ENCODE peak calls at places on chromosomes 4 and X, in ten cellular contexts. Y, F, I, M, U, O, E, J, Q and N are unnamed samples.

GRCh38 chr4:114180481-114180880 is 201.0 kb upstream of the ARSJ start:
- DNase-seq in Y (peak; percentile 7), F (peak; percentile 33), I (no peak), M (peak; percentile 21), U (peak; percentile 33), O (no peak), E (peak; percentile 70), J (no peak), Q (no peak), N (no peak)

GRCh38 chr4:88283661-88284377 is 542 bp downstream of the PPM1K start:
- DNase-seq in Y (peak; percentile 25), F (peak; percentile 63), I (peak; percentile 84), M (peak; percentile 71), U (peak; percentile 42), O (peak; percentile 75), E (peak; percentile 48), J (peak; percentile 82), Q (peak; percentile 73), N (peak; percentile 69)

GRCh38 chr4:171847751-171848150 is 34.5 kb downstream of the GALNTL6 start:
- DNase-seq in Y (no peak), F (no peak), I (no peak), M (no peak), U (no peak), O (no peak), E (peak; percentile 3), J (no peak), Q (no peak), N (no peak)

GRCh38 chr4:131013226-131013625 is 1917.3 kb downstream of the C4orf33 start:
- DNase-seq in Y (no peak), F (no peak), I (no peak), M (no peak), U (no peak), O (no peak), E (no peak), J (no peak), Q (no peak), N (no peak)

GRCh38 chr4:76148142-76148849 is at the start of gene NUP54:
- DNase-seq in Y (peak; percentile 85), F (peak; percentile 91), I (peak; percentile 97), M (peak; percentile 94), U (peak; percentile 87), O (peak; percentile 95), E (peak; percentile 92), J (peak; percentile 96), Q (peak; percentile 95), N (peak; percentile 93)

GRCh38 chr4:53919605-53920004 is 144.8 kb downstream of the CHIC2 start:
- DNase-seq in Y (no peak), F (no peak), I (peak; percentile 72), M (no peak), U (no peak), O (no peak), E (no peak), J (no peak), Q (no peak), N (no peak)

GRCh38 chr4:99808260-99808857 is 8.3 kb upstream of the DAPP1 start:
- DNase-seq in Y (peak; percentile 46), F (peak; percentile 71), I (peak; percentile 78), M (no peak), U (peak; percentile 14), O (peak; percentile 58), E (peak; percentile 80), J (no peak), Q (peak; percentile 79), N (peak; percentile 75)

GRCh38 chrX:1205681-1206611 is 6.5 kb downstream of the CRLF2 start:
- DNase-seq in Y (peak; percentile 65), F (no peak), I (no peak), M (no peak), U (peak; percentile 10), O (peak; percentile 68), E (peak; percentile 57), J (peak; percentile 13), Q (peak; percentile 79), N (peak; percentile 10)

GRCh38 chr4:3374667-3375066 is 67.1 kb upstream of the HGFAC start:
- DNase-seq in Y (no peak), F (no peak), I (peak; percentile 58), M (no peak), U (no peak), O (no peak), E (no peak), J (peak; percentile 59), Q (no peak), N (no peak)

GRCh38 chrX:150200361-150200760 is 162.8 kb upstream of the MAMLD1 start:
- DNase-seq in Y (no peak), F (no peak), I (no peak), M (no peak), U (no peak), O (no peak), E (no peak), J (no peak), Q (no peak), N (no peak)

GRCh38 chr4:106238819-106239420 is 77.1 kb downstream of the TBCK start:
- DNase-seq in Y (peak; percentile 5), F (peak; percentile 50), I (no peak), M (no peak), U (no peak), O (peak; percentile 47), E (peak; percentile 45), J (no peak), Q (peak; percentile 41), N (peak; percentile 65)

GRCh38 chr4:20194079-20195013 is 57.4 kb upstream of the SLIT2 start:
- DNase-seq in Y (no peak), F (no peak), I (no peak), M (no peak), U (no peak), O (peak; percentile 51), E (peak; percentile 87), J (no peak), Q (no peak), N (no peak)

GRCh38 chr4:169398294-169398693 is 127.5 kb upstream of the SH3RF1 start:
- DNase-seq in Y (no peak), F (no peak), I (no peak), M (no peak), U (no peak), O (peak; percentile 83), E (peak; percentile 9), J (no peak), Q (no peak), N (no peak)

GRCh38 chr4:74005528-74005927 is 7.1 kb upstream of the CXCL5 start:
- DNase-seq in Y (no peak), F (no peak), I (no peak), M (no peak), U (no peak), O (peak; percentile 97), E (peak; percentile 80), J (no peak), Q (no peak), N (no peak)

GRCh38 chr4:55468724-55469123 is 73.0 kb downstream of the TMEM165 start:
- DNase-seq in Y (no peak), F (no peak), I (no peak), M (no peak), U (no peak), O (peak; percentile 28), E (peak; percentile 72), J (no peak), Q (no peak), N (peak; percentile 16)

GRCh38 chrX:37423864-37424569 is 74.9 kb downstream of the PRRG1 start:
- DNase-seq in Y (no peak), F (no peak), I (no peak), M (no peak), U (no peak), O (no peak), E (peak; percentile 78), J (no peak), Q (no peak), N (no peak)

GRCh38 chr4:10082459-10083272 is 33.9 kb downstream of the WDR1 start:
- DNase-seq in Y (no peak), F (peak; percentile 26), I (peak; percentile 49), M (no peak), U (no peak), O (no peak), E (no peak), J (peak; percentile 55), Q (no peak), N (no peak)

GRCh38 chr4:8586246-8586645 is 6.1 kb downstream of the GPR78 start:
- DNase-seq in Y (no peak), F (peak; percentile 16), I (no peak), M (no peak), U (no peak), O (no peak), E (no peak), J (no peak), Q (no peak), N (no peak)

GRCh38 chr4:158904815-158905214 is 136.0 kb downstream of the FNIP2 start:
- DNase-seq in Y (no peak), F (no peak), I (no peak), M (no peak), U (no peak), O (no peak), E (no peak), J (no peak), Q (no peak), N (no peak)

GRCh38 chr4:165094873-165095272 is 17.8 kb downstream of the TMEM192 start:
- DNase-seq in Y (no peak), F (no peak), I (no peak), M (no peak), U (no peak), O (no peak), E (no peak), J (no peak), Q (no peak), N (no peak)
- H3K4me1 ChIP-seq in Y (no peaks in the 10 kb centered on the region), F (no peaks in the 10 kb centered on the region), I (no peaks in the 10 kb centered on the region), M (no peaks in the 10 kb centered on the region), U (no peaks in the 10 kb centered on the region), O (no peaks in the 10 kb centered on the region), E (no peaks in the 10 kb centered on the region), J (no peaks in the 10 kb centered on the region), Q (no peaks in the 10 kb centered on the region), N (no peaks in the 10 kb centered on the region)

GRCh38 chr4:186765138-186765537 is 41.5 kb upstream of the FAT1 start:
- DNase-seq in Y (peak; percentile 6), F (peak; percentile 65), I (no peak), M (no peak), U (peak; percentile 36), O (peak; percentile 95), E (no peak), J (no peak), Q (no peak), N (peak; percentile 61)
- H3K4me1 ChIP-seq in Y (peaks cover 18% of the 10 kb centered on the region), F (peaks cover 19% of the 10 kb centered on the region), I (no peaks in the 10 kb centered on the region), M (no peaks in the 10 kb centered on the region), U (no peaks in the 10 kb centered on the region), O (peaks cover 28% of the 10 kb centered on the region), E (peaks cover 9% of the 10 kb centered on the region), J (no peaks in the 10 kb centered on the region), Q (no peaks in the 10 kb centered on the region), N (peaks cover 10% of the 10 kb centered on the region)

GRCh38 chrX:68699960-68700746 is 52.7 kb downstream of the STARD8 start:
- DNase-seq in Y (no peak), F (no peak), I (no peak), M (no peak), U (no peak), O (peak; percentile 37), E (no peak), J (no peak), Q (no peak), N (no peak)
- H3K4me1 ChIP-seq in Y (peaks cover 12% of the 10 kb centered on the region), F (no peaks in the 10 kb centered on the region), I (no peaks in the 10 kb centered on the region), M (no peaks in the 10 kb centered on the region), U (no peaks in the 10 kb centered on the region), O (peaks cover 4% of the 10 kb centered on the region), E (no peaks in the 10 kb centered on the region), J (no peaks in the 10 kb centered on the region), Q (no peaks in the 10 kb centered on the region), N (peaks cover 23% of the 10 kb centered on the region)

DNA sequence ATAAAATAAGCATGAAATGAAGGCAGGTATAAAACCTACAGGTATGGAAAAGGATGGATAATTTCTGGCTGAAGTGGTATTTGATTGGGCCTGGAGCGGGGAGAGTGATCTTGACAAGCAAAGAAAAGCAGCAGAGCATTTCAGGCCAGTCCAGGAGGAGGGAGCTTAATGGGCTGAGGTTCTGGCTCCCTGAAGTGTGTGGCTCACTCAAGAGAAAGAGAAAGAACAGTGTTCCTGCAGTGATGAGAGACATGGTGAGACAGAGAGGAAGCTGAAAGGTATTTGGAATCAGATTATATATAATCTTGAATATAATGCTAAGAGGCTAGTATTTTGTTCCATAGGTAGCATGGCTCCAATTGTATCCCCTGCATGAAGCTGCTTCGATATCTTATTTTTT is 153.5 kb downstream of the MGST2 start:
- DNase-seq in Y (no peak), F (no peak), I (no peak), M (no peak), U (no peak), O (no peak), E (no peak), J (no peak), Q (no peak), N (no peak)
- H3K4me1 ChIP-seq in Y (peaks cover 22% of the 10 kb centered on the region), F (no peaks in the 10 kb centered on the region), I (peaks cover 14% of the 10 kb centered on the region), M (peaks cover 12% of the 10 kb centered on the region), U (peaks cover 10% of the 10 kb centered on the region), O (peaks cover 4% of the 10 kb centered on the region), E (peaks cover 18% of the 10 kb centered on the region), J (peaks cover 17% of the 10 kb centered on the region), Q (no peaks in the 10 kb centered on the region), N (peaks cover 3% of the 10 kb centered on the region)